ENCODE peak calls at places on chromosomes 2 and 18, in five cellular contexts. H is H9, O is IMR-90, W is mesenchymal stem cell, C is H1. Y is an unnamed sample.

GRCh38 chr2:158043181-158043948 is 58.3 kb upstream of the UPP2 start:
- DNase-seq in W (no peak), O (no peak), H (no peak), C (no peak), Y (no peak)

GRCh38 chr2:127826047-127826446 is 15.1 kb upstream of the WDR33 start:
- DNase-seq in C (no peak), O (peak; percentile 50), W (no peak), H (no peak), Y (no peak)

GRCh38 chr2:222424729-222425671 is 657 bp downstream of the SGPP2 start:
- DNase-seq in C (no peak), H (peak; percentile 38), O (no peak), W (no peak), Y (no peak)

GRCh38 chr2:37634914-37635358 is 36.5 kb downstream of the CDC42EP3 start:
- DNase-seq in C (no peak), W (no peak), O (no peak), H (no peak), Y (no peak)

GRCh38 chr2:15561574-15562344 is 625 bp upstream of the NBAS start:
- DNase-seq in H (no peak), O (peak; percentile 34), W (no peak), C (no peak), Y (no peak)

GRCh38 chr2:67256892-67257291 is 140.2 kb upstream of the ETAA1 start:
- DNase-seq in O (peak; percentile 98), W (peak; percentile 55), H (no peak), C (no peak), Y (no peak)

GRCh38 chr2:6231166-6231565 is 539.0 kb downstream of the SOX11 start:
- DNase-seq in O (no peak), W (no peak), H (no peak), C (no peak), Y (no peak)

GRCh38 chr18:57469884-57470283 is 34.7 kb downstream of the ONECUT2 start:
- DNase-seq in W (no peak), H (no peak), C (no peak), O (no peak), Y (no peak)

GRCh38 chr2:25879133-25879730 is 945 bp upstream of the ASXL2 start:
- DNase-seq in W (peak; percentile 85), H (no peak), O (peak; percentile 77), C (no peak), Y (no peak)

GRCh38 chr18:50751490-50751889 is 68.3 kb downstream of the MRO start:
- DNase-seq in H (no peak), O (no peak), W (no peak), C (no peak), Y (no peak)

GRCh38 chr2:236991874-236992273 is 93.8 kb upstream of the COPS8 start:
- DNase-seq in C (no peak), H (no peak), W (no peak), O (no peak), Y (no peak)

GRCh38 chr18:51107082-51107481 is 77.1 kb downstream of the SMAD4 start:
- DNase-seq in W (no peak), C (no peak), O (no peak), H (no peak), Y (no peak)

GRCh38 chr18:59691046-59691395 is 6.2 kb downstream of the CCBE1 start:
- DNase-seq in H (no peak), O (peak; percentile 91), C (no peak), W (peak; percentile 58), Y (no peak)

GRCh38 chr18:70260683-70261082 is 28.2 kb upstream of the SOCS6 start:
- DNase-seq in O (no peak), H (no peak), C (no peak), W (no peak), Y (no peak)

GRCh38 chr2:168135121-168135520 is 112.3 kb downstream of the STK39 start:
- DNase-seq in W (no peak), H (no peak), C (no peak), O (no peak), Y (no peak)

GRCh38 chr2:55843096-55843991 is 80.2 kb downstream of the EFEMP1 start:
- DNase-seq in C (no peak), O (peak; percentile 99), H (no peak), W (peak; percentile 99), Y (no peak)

GRCh38 chr2:140122001-140122400 is 1341.8 kb upstream of the NXPH2 start:
- DNase-seq in W (peak; percentile 22), O (no peak), C (no peak), H (no peak), Y (no peak)

GRCh38 chr2:173590278-173590811 is 235.7 kb downstream of the CDCA7 start:
- DNase-seq in O (peak; percentile 98), W (peak; percentile 57), C (peak; percentile 58), H (no peak), Y (no peak)

GRCh38 chr2:201858781-201859180 is 52.4 kb downstream of the CDK15 start:
- DNase-seq in W (peak; percentile 88), O (peak; percentile 57), H (peak; percentile 79), C (peak; percentile 17), Y (no peak)

GRCh38 chr2:57776916-57777315 is 269.7 kb upstream of the VRK2 start:
- DNase-seq in H (no peak), O (no peak), W (no peak), C (no peak), Y (no peak)

GRCh38 chr2:85750509-85751299 is 3.1 kb upstream of the ATOH8 start:
- DNase-seq in C (peak; percentile 25), H (peak; percentile 76), W (peak; percentile 66), O (peak; percentile 58), Y (peak; percentile 55)

GRCh38 chr18:75218064-75218463 is 7.5 kb downstream of the TSHZ1 start:
- DNase-seq in O (no peak), H (no peak), W (no peak), C (no peak), Y (no peak)

GRCh38 chr2:231662028-231662810 is 46.1 kb upstream of the PTMA start:
- DNase-seq in O (peak; percentile 95), W (peak; percentile 95), C (peak; percentile 97), H (peak; percentile 98), Y (peak; percentile 94)

GRCh38 chr18:79945118-79946042 is 6.1 kb downstream of the SLC66A2 start:
- DNase-seq in H (peak; percentile 24), C (no peak), O (no peak), W (no peak), Y (no peak)

GRCh38 chr2:163565192-163565591 is 170.6 kb downstream of the FIGN start:
- DNase-seq in H (no peak), W (no peak), C (no peak), O (no peak), Y (no peak)

GRCh38 chr18:35456181-35456850 is 41.4 kb downstream of the INO80C start:
- DNase-seq in W (peak; percentile 48), C (no peak), O (peak; percentile 17), H (no peak), Y (no peak)
- H3K14ac ChIP-seq in W (no peak overlapping the region), C (no peak overlapping the region), O (no peak overlapping the region), H (no peak overlapping the region), Y (no peak overlapping the region)

DNA sequence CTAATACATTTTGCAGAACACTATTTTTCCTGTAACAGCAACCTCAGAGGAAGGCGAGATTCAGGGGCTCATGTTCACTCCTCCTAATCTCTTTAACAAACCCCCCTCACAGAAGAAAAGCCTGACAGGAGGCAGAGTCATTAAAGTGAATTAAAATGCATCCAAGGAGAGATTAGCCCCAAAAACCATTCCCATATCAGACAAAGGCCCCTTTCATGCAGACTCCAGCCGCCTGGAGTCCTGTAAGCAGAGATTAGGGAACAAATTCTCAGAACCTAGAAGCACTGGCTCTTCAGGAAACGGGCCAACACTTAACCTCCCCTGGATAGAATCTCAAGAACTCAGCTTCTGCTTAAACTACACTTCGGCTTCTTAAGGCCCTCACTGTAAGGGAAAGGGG is 380.1 kb downstream of the TNS1 start:
- DNase-seq in C (no peak), O (peak; percentile 18), H (no peak), W (no peak), Y (peak; percentile 35)
- H3K14ac ChIP-seq in C (no peak overlapping the region), O (peak overlapping the region; percentile 94), H (no peak overlapping the region), W (no peak overlapping the region), Y (no peak overlapping the region)

GRCh38 chr2:238861766-238862315 is 14.0 kb downstream of the TWIST2 start:
- DNase-seq in C (no peak), W (no peak), O (no peak), H (no peak), Y (no peak)
- H3K14ac ChIP-seq in C (no peak overlapping the region), W (no peak overlapping the region), O (no peak overlapping the region), H (no peak overlapping the region), Y (peak overlapping the region; percentile 60)

GRCh38 chr2:234247453-234248180 is 197.1 kb downstream of the SPP2 start:
- DNase-seq in O (no peak), H (no peak), W (no peak), C (no peak), Y (no peak)
- H3K14ac ChIP-seq in O (no peak overlapping the region), H (no peak overlapping the region), W (no peak overlapping the region), C (no peak overlapping the region), Y (peak overlapping the region; percentile 77)

GRCh38 chr2:190974629-190975361 is 39.2 kb downstream of the STAT1 start:
- DNase-seq in C (no peak), W (no peak), H (no peak), O (no peak), Y (no peak)
- H3K14ac ChIP-seq in C (no peak overlapping the region), W (no peak overlapping the region), H (no peak overlapping the region), O (no peak overlapping the region), Y (no peak overlapping the region)